ENCODE peak calls at places on chromosomes 3 and 15, in five cellular contexts. X, C, V, R and S are unnamed samples.

GRCh38 chr3:15405448-15406050 is 21.8 kb downstream of the METTL6 start:
- DNase-seq in X (peak), C (peak), V (peak), R (no peak), S (peak)

GRCh38 chr3:25137606-25138005 is 290.5 kb upstream of the RARB start:
- DNase-seq in X (no peak), C (no peak), V (no peak), R (no peak), S (no peak)

GRCh38 chr3:115401891-115402501 is 221.3 kb upstream of the GAP43 start:
- DNase-seq in X (peak), C (peak), V (no peak), R (no peak), S (peak)

GRCh38 chr3:179884136-179884535 is 152.6 kb downstream of the PEX5L start:
- DNase-seq in X (no peak), C (no peak), V (no peak), R (no peak), S (no peak)

GRCh38 chr3:180700941-180701340 is 21.7 kb upstream of the CCDC39 start:
- DNase-seq in X (no peak), C (peak), V (no peak), R (no peak), S (no peak)

GRCh38 chr3:161957467-161957866 is 460.9 kb downstream of the OTOL1 start:
- DNase-seq in X (no peak), C (peak), V (no peak), R (no peak), S (no peak)

GRCh38 chr3:129016366-129016724 is 15.2 kb downstream of the EFCC1 start:
- DNase-seq in X (no peak), C (no peak), V (no peak), R (no peak), S (peak)

GRCh38 chr3:194275231-194275671 is 75.9 kb downstream of the CPN2 start:
- DNase-seq in X (peak), C (peak), V (peak), R (no peak), S (peak)

GRCh38 chr3:51559961-51560360 is 21.4 kb downstream of the RAD54L2 start:
- DNase-seq in X (no peak), C (no peak), V (no peak), R (no peak), S (no peak)

GRCh38 chr3:170603770-170604510 is 18.1 kb upstream of the SLC7A14 start:
- DNase-seq in X (peak), C (peak), V (no peak), R (no peak), S (no peak)

GRCh38 chr15:76588811-76589747 is 252.5 kb downstream of the ISL2 start:
- DNase-seq in X (no peak), C (no peak), V (no peak), R (no peak), S (no peak)

GRCh38 chr15:64356443-64357040 is 569 bp upstream of the CSNK1G1 start:
- DNase-seq in X (peak), C (peak), V (peak), R (no peak), S (no peak)

GRCh38 chr3:178336336-178336735 is 199.9 kb upstream of the KCNMB2 start:
- DNase-seq in X (no peak), C (no peak), V (no peak), R (no peak), S (no peak)

GRCh38 chr15:77026501-77027110 is 31.7 kb downstream of the PSTPIP1 start:
- DNase-seq in X (no peak), C (no peak), V (no peak), R (peak), S (no peak)

GRCh38 chr3:159593927-159594605 is 394.6 kb upstream of the IL12A start:
- DNase-seq in X (peak), C (no peak), V (no peak), R (no peak), S (no peak)

GRCh38 chr3:132228923-132229322 is 88.3 kb upstream of the ACP3 start:
- DNase-seq in X (no peak), C (peak), V (no peak), R (no peak), S (no peak)

GRCh38 chr3:71112576-71112975 is 471.0 kb downstream of the FOXP1 start:
- DNase-seq in X (no peak), C (no peak), V (no peak), R (no peak), S (no peak)

GRCh38 chr15:93076217-93076616 is 12.8 kb downstream of the RGMA start:
- DNase-seq in X (no peak), C (no peak), V (no peak), R (no peak), S (no peak)

GRCh38 chr15:73024161-73024560 is 28.1 kb upstream of the NEO1 start:
- DNase-seq in X (no peak), C (no peak), V (no peak), R (no peak), S (no peak)

GRCh38 chr3:184598220-184598927 is 36.8 kb downstream of the EPHB3 start:
- DNase-seq in X (no peak), C (no peak), V (no peak), R (peak), S (no peak)

GRCh38 chr3:196168808-196169391 is 42.3 kb downstream of the ZDHHC19 start:
- DNase-seq in X (no peak), C (no peak), V (no peak), R (no peak), S (no peak)

GRCh38 chr15:56371495-56372147 is 6.4 kb downstream of the TEX9 start:
- DNase-seq in X (no peak), C (no peak), V (no peak), R (no peak), S (peak)

GRCh38 chr15:41879321-41879845 is 14.5 kb downstream of the SPTBN5 start:
- DNase-seq in X (no peak), C (no peak), V (no peak), R (no peak), S (no peak)

GRCh38 chr3:42052132-42052866 is 38.9 kb upstream of the TRAK1 start:
- DNase-seq in X (peak), C (peak), V (no peak), R (no peak), S (no peak)

GRCh38 chr15:31857194-31857593 is 173.1 kb upstream of the CHRNA7 start:
- DNase-seq in X (no peak), C (no peak), V (no peak), R (no peak), S (no peak)

GRCh38 chr3:191499307-191500125 is 38.6 kb downstream of the PYDC2 start:
- DNase-seq in X (peak), C (peak), V (no peak), R (peak), S (no peak)

GRCh38 chr3:143206955-143207337 is 87.4 kb downstream of the CHST2 start:
- DNase-seq in X (no peak), C (no peak), V (no peak), R (no peak), S (no peak)

GRCh38 chr15:76991048-76991447 is 3.9 kb upstream of the PSTPIP1 start:
- DNase-seq in X (no peak), C (no peak), V (no peak), R (no peak), S (no peak)

GRCh38 chr3:63940389-63940757 is 28.2 kb upstream of the SCAANT1 start:
- DNase-seq in X (peak), C (peak), V (no peak), R (no peak), S (no peak)

GRCh38 chr3:63015614-63016016 is 140.4 kb upstream of the CADPS start:
- DNase-seq in X (no peak), C (no peak), V (no peak), R (no peak), S (no peak)

GRCh38 chr3:197256836-197257444 is 41.5 kb downstream of the DLG1 start:
- DNase-seq in X (peak), C (peak), V (no peak), R (no peak), S (peak)

GRCh38 chr3:37702478-37703154 is 159.1 kb upstream of the CTDSPL start:
- DNase-seq in X (no peak), C (no peak), V (no peak), R (no peak), S (no peak)

GRCh38 chr3:127694467-127695215 is 21.9 kb downstream of the ABTB1 start:
- DNase-seq in X (no peak), C (peak), V (peak), R (peak), S (peak)

GRCh38 chr3:109382573-109382972 is 45.2 kb upstream of the DPPA4 start:
- DNase-seq in X (no peak), C (no peak), V (no peak), R (no peak), S (no peak)

GRCh38 chr3:46921871-46922271 is 44.4 kb downstream of the PTH1R start:
- DNase-seq in X (no peak), C (no peak), V (no peak), R (no peak), S (no peak)

GRCh38 chr3:184727357-184728060 is 15.6 kb upstream of the MAGEF1 start:
- DNase-seq in X (peak), C (peak), V (peak), R (peak), S (peak)

GRCh38 chr3:23402728-23403505 is 199.8 kb downstream of the UBE2E2 start:
- DNase-seq in X (no peak), C (no peak), V (no peak), R (no peak), S (peak)

GRCh38 chr3:168121175-168121853 is 25.6 kb upstream of the GOLIM4 start:
- DNase-seq in X (peak), C (peak), V (no peak), R (peak), S (no peak)

GRCh38 chr3:128932516-128933212 is 53.2 kb downstream of the ACAD9 start:
- DNase-seq in X (no peak), C (no peak), V (no peak), R (no peak), S (no peak)